ENCODE peak calls at places on chromosomes 12 and 14, in seven cellular contexts. O is GM03348; Z is GM06990; J is C1 segment of cervical spinal cord; L is nucleus accumbens; T is lower leg skin; K is activated CD4-positive, alpha-beta T cell treated with anti-CD3 and anti-CD28 coated beads for 1 hour. V is an unnamed sample.
A peak's percentile ranks its signal among the peaks of the same experiment; 100 is the strongest.

GRCh38 chr12:94873368-94874085 is 130.0 kb downstream of the NDUFA12 start:
- DNase-seq in Z (peak; percentile 86), K (no peak), T (no peak), O (peak; percentile 54), L (no peak), J (no peak), V (peak; percentile 43)

GRCh38 chr14:104475256-104475655 is 104.3 kb upstream of the C14orf180 start:
- DNase-seq in T (no peak), K (no peak), O (no peak), J (no peak), Z (no peak), L (no peak), V (no peak)

GRCh38 chr12:120468271-120468845 is 1.2 kb downstream of the SRSF9 start:
- DNase-seq in J (no peak), O (peak; percentile 56), Z (peak; percentile 47), T (no peak), L (no peak), K (no peak), V (peak; percentile 31)

GRCh38 chr12:70449758-70450341 is 83.8 kb downstream of the KCNMB4 start:
- DNase-seq in T (no peak), O (no peak), K (no peak), Z (no peak), J (no peak), L (no peak), V (no peak)

GRCh38 chr12:109084425-109084824 is 8.8 kb downstream of the ALKBH2 start:
- DNase-seq in K (no peak), Z (no peak), J (no peak), T (no peak), L (no peak), O (no peak), V (no peak)

GRCh38 chr14:24032727-24033418 is 18.9 kb upstream of the CARMIL3 start:
- DNase-seq in K (no peak), J (no peak), T (peak; percentile 74), O (peak; percentile 66), L (no peak), Z (no peak), V (no peak)

GRCh38 chr12:102781117-102781516 is 135.9 kb downstream of the PAH start:
- DNase-seq in L (no peak), O (no peak), T (peak; percentile 35), Z (no peak), K (no peak), J (no peak), V (no peak)

GRCh38 chr14:101583709-101584048 is 22.4 kb downstream of the DIO3 start:
- DNase-seq in Z (no peak), L (no peak), J (no peak), K (no peak), O (no peak), T (no peak), V (no peak)

GRCh38 chr12:26807292-26807691 is 25.7 kb downstream of the ITPR2 start:
- DNase-seq in O (no peak), L (no peak), T (no peak), J (no peak), K (no peak), Z (no peak), V (no peak)

GRCh38 chr14:37122919-37123639 is 49.3 kb downstream of the SLC25A21 start:
- DNase-seq in O (peak; percentile 9), J (no peak), Z (no peak), T (no peak), L (no peak), K (no peak), V (no peak)

GRCh38 chr12:334114-334513 is 55.0 kb downstream of the KDM5A start:
- DNase-seq in L (no peak), O (no peak), T (no peak), K (no peak), Z (no peak), J (no peak), V (no peak)

GRCh38 chr12:252634-253033 is 10.0 kb downstream of the SLC6A13 start:
- DNase-seq in T (no peak), O (no peak), K (no peak), L (no peak), Z (no peak), J (no peak), V (no peak)

GRCh38 chr12:89899651-89900050 is 191.0 kb upstream of the ATP2B1 start:
- DNase-seq in K (no peak), Z (no peak), L (no peak), J (no peak), O (no peak), T (no peak), V (no peak)

GRCh38 chr14:81095539-81095938 is 125.2 kb downstream of the GTF2A1 start:
- DNase-seq in L (no peak), K (no peak), J (no peak), T (no peak), O (no peak), Z (no peak), V (no peak)

V was measured in left cardiac atrium.